ENCODE peak calls at places on chromosomes 13 and 19, in ten cellular contexts. One of them, this sample, is unnamed.

GRCh38 chr19:4350726-4351125 is 7.4 kb downstream of the MPND start:
- DNase-seq in activated CD4-positive, alpha-beta T cell treated with anti-CD3 and anti-CD28 coated beads, Interleukin-2, amount 50 U/mL, for 4 hours: no peak
- DNase-seq in naive B cell: no peak
- DNase-seq in Daoy: no peak
- DNase-seq in NCI-H1930: no peak
- DNase-seq in GM03348: no peak
- DNase-seq in activated T-helper 1 cell treated with anti-CD3 and anti-CD28 coated beads, Interleukin-12 subunit alpha, Interleukin-12 subunit beta, Interleukin-2, Interleukin-4 antibody, amounts not matched to agents 30 ng/mL and 10 ng/mL and 1 ng/mL, durations not matched to agents 14 hours and 24 hours and 36 hours: no peak
- DNase-seq in uterus: no peak
- DNase-seq in activated CD4-positive, alpha-beta memory T cell treated with anti-CD3 and anti-CD28 coated beads for 36 hours: no peak
- DNase-seq in GM19239: no peak
- DNase-seq in this sample: no peak

GRCh38 chr13:78875792-78876580 is 217.0 kb upstream of the OBI1 start:
- DNase-seq in GM19239: peak
- DNase-seq in GM03348: no peak
- DNase-seq in activated CD4-positive, alpha-beta T cell treated with anti-CD3 and anti-CD28 coated beads, Interleukin-2, amount 50 U/mL, for 4 hours: no peak
- DNase-seq in uterus: no peak
- DNase-seq in naive B cell: no peak
- DNase-seq in NCI-H1930: no peak
- DNase-seq in activated T-helper 1 cell treated with anti-CD3 and anti-CD28 coated beads, Interleukin-12 subunit alpha, Interleukin-12 subunit beta, Interleukin-2, Interleukin-4 antibody, amounts not matched to agents 30 ng/mL and 10 ng/mL and 1 ng/mL, durations not matched to agents 14 hours and 24 hours and 36 hours: no peak
- DNase-seq in activated CD4-positive, alpha-beta memory T cell treated with anti-CD3 and anti-CD28 coated beads for 36 hours: peak
- DNase-seq in Daoy: peak
- DNase-seq in this sample: peak

GRCh38 chr19:6947745-6948144 is 60.4 kb downstream of the ADGRE1 start:
- DNase-seq in activated CD4-positive, alpha-beta memory T cell treated with anti-CD3 and anti-CD28 coated beads for 36 hours: peak
- DNase-seq in GM19239: peak
- DNase-seq in uterus: no peak
- DNase-seq in naive B cell: no peak
- DNase-seq in GM03348: peak
- DNase-seq in activated T-helper 1 cell treated with anti-CD3 and anti-CD28 coated beads, Interleukin-12 subunit alpha, Interleukin-12 subunit beta, Interleukin-2, Interleukin-4 antibody, amounts not matched to agents 30 ng/mL and 10 ng/mL and 1 ng/mL, durations not matched to agents 14 hours and 24 hours and 36 hours: peak
- DNase-seq in NCI-H1930: no peak
- DNase-seq in Daoy: peak
- DNase-seq in activated CD4-positive, alpha-beta T cell treated with anti-CD3 and anti-CD28 coated beads, Interleukin-2, amount 50 U/mL, for 4 hours: no peak
- DNase-seq in this sample: peak

GRCh38 chr19:55632463-55632834 is 8.1 kb upstream of the ZNF784 start:
- DNase-seq in GM03348: peak
- DNase-seq in activated CD4-positive, alpha-beta memory T cell treated with anti-CD3 and anti-CD28 coated beads for 36 hours: peak
- DNase-seq in activated CD4-positive, alpha-beta T cell treated with anti-CD3 and anti-CD28 coated beads, Interleukin-2, amount 50 U/mL, for 4 hours: peak
- DNase-seq in GM19239: no peak
- DNase-seq in NCI-H1930: peak
- DNase-seq in naive B cell: peak
- DNase-seq in Daoy: peak
- DNase-seq in activated T-helper 1 cell treated with anti-CD3 and anti-CD28 coated beads, Interleukin-12 subunit alpha, Interleukin-12 subunit beta, Interleukin-2, Interleukin-4 antibody, amounts not matched to agents 30 ng/mL and 10 ng/mL and 1 ng/mL, durations not matched to agents 14 hours and 24 hours and 36 hours: peak
- DNase-seq in uterus: peak
- DNase-seq in this sample: peak

GRCh38 chr19:35140898-35141626 is 2.0 kb upstream of the FXYD7 start:
- DNase-seq in activated CD4-positive, alpha-beta T cell treated with anti-CD3 and anti-CD28 coated beads, Interleukin-2, amount 50 U/mL, for 4 hours: peak
- DNase-seq in naive B cell: peak
- DNase-seq in NCI-H1930: peak
- DNase-seq in GM19239: peak
- DNase-seq in activated T-helper 1 cell treated with anti-CD3 and anti-CD28 coated beads, Interleukin-12 subunit alpha, Interleukin-12 subunit beta, Interleukin-2, Interleukin-4 antibody, amounts not matched to agents 30 ng/mL and 10 ng/mL and 1 ng/mL, durations not matched to agents 14 hours and 24 hours and 36 hours: peak
- DNase-seq in uterus: peak
- DNase-seq in Daoy: peak
- DNase-seq in GM03348: peak
- DNase-seq in activated CD4-positive, alpha-beta memory T cell treated with anti-CD3 and anti-CD28 coated beads for 36 hours: peak
- DNase-seq in this sample: peak

GRCh38 chr13:113649212-113649611 is 8.8 kb downstream of the ATP4B start:
- DNase-seq in NCI-H1930: no peak
- DNase-seq in GM03348: no peak
- DNase-seq in GM19239: no peak
- DNase-seq in activated T-helper 1 cell treated with anti-CD3 and anti-CD28 coated beads, Interleukin-12 subunit alpha, Interleukin-12 subunit beta, Interleukin-2, Interleukin-4 antibody, amounts not matched to agents 30 ng/mL and 10 ng/mL and 1 ng/mL, durations not matched to agents 14 hours and 24 hours and 36 hours: no peak
- DNase-seq in uterus: peak
- DNase-seq in activated CD4-positive, alpha-beta T cell treated with anti-CD3 and anti-CD28 coated beads, Interleukin-2, amount 50 U/mL, for 4 hours: no peak
- DNase-seq in naive B cell: no peak
- DNase-seq in Daoy: no peak
- DNase-seq in activated CD4-positive, alpha-beta memory T cell treated with anti-CD3 and anti-CD28 coated beads for 36 hours: no peak
- DNase-seq in this sample: no peak

GRCh38 chr13:79295906-79296564 is 110.0 kb downstream of the RBM26 start:
- DNase-seq in activated CD4-positive, alpha-beta memory T cell treated with anti-CD3 and anti-CD28 coated beads for 36 hours: no peak
- DNase-seq in naive B cell: no peak
- DNase-seq in NCI-H1930: no peak
- DNase-seq in uterus: no peak
- DNase-seq in activated CD4-positive, alpha-beta T cell treated with anti-CD3 and anti-CD28 coated beads, Interleukin-2, amount 50 U/mL, for 4 hours: no peak
- DNase-seq in GM19239: no peak
- DNase-seq in activated T-helper 1 cell treated with anti-CD3 and anti-CD28 coated beads, Interleukin-12 subunit alpha, Interleukin-12 subunit beta, Interleukin-2, Interleukin-4 antibody, amounts not matched to agents 30 ng/mL and 10 ng/mL and 1 ng/mL, durations not matched to agents 14 hours and 24 hours and 36 hours: no peak
- DNase-seq in Daoy: peak
- DNase-seq in GM03348: no peak
- DNase-seq in this sample: no peak

GRCh38 chr19:1651061-1651547 is 1.3 kb downstream of the TCF3 start:
- DNase-seq in GM19239: no peak
- DNase-seq in Daoy: no peak
- DNase-seq in activated T-helper 1 cell treated with anti-CD3 and anti-CD28 coated beads, Interleukin-12 subunit alpha, Interleukin-12 subunit beta, Interleukin-2, Interleukin-4 antibody, amounts not matched to agents 30 ng/mL and 10 ng/mL and 1 ng/mL, durations not matched to agents 14 hours and 24 hours and 36 hours: peak
- DNase-seq in activated CD4-positive, alpha-beta memory T cell treated with anti-CD3 and anti-CD28 coated beads for 36 hours: peak
- DNase-seq in activated CD4-positive, alpha-beta T cell treated with anti-CD3 and anti-CD28 coated beads, Interleukin-2, amount 50 U/mL, for 4 hours: peak
- DNase-seq in naive B cell: peak
- DNase-seq in uterus: no peak
- DNase-seq in NCI-H1930: no peak
- DNase-seq in GM03348: peak
- DNase-seq in this sample: peak

GRCh38 chr19:49064768-49065611 is at the start of gene NTF4:
- DNase-seq in uterus: no peak
- DNase-seq in naive B cell: no peak
- DNase-seq in activated T-helper 1 cell treated with anti-CD3 and anti-CD28 coated beads, Interleukin-12 subunit alpha, Interleukin-12 subunit beta, Interleukin-2, Interleukin-4 antibody, amounts not matched to agents 30 ng/mL and 10 ng/mL and 1 ng/mL, durations not matched to agents 14 hours and 24 hours and 36 hours: no peak
- DNase-seq in activated CD4-positive, alpha-beta T cell treated with anti-CD3 and anti-CD28 coated beads, Interleukin-2, amount 50 U/mL, for 4 hours: no peak
- DNase-seq in activated CD4-positive, alpha-beta memory T cell treated with anti-CD3 and anti-CD28 coated beads for 36 hours: no peak
- DNase-seq in GM03348: peak
- DNase-seq in Daoy: peak
- DNase-seq in GM19239: no peak
- DNase-seq in NCI-H1930: peak
- DNase-seq in this sample: no peak

GRCh38 chr19:12970070-12970820 is 869 bp downstream of the DAND5 start:
- DNase-seq in Daoy: no peak
- DNase-seq in GM19239: no peak
- DNase-seq in activated CD4-positive, alpha-beta T cell treated with anti-CD3 and anti-CD28 coated beads, Interleukin-2, amount 50 U/mL, for 4 hours: no peak
- DNase-seq in activated CD4-positive, alpha-beta memory T cell treated with anti-CD3 and anti-CD28 coated beads for 36 hours: no peak
- DNase-seq in NCI-H1930: no peak
- DNase-seq in GM03348: no peak
- DNase-seq in uterus: no peak
- DNase-seq in naive B cell: no peak
- DNase-seq in activated T-helper 1 cell treated with anti-CD3 and anti-CD28 coated beads, Interleukin-12 subunit alpha, Interleukin-12 subunit beta, Interleukin-2, Interleukin-4 antibody, amounts not matched to agents 30 ng/mL and 10 ng/mL and 1 ng/mL, durations not matched to agents 14 hours and 24 hours and 36 hours: no peak
- DNase-seq in this sample: no peak

GRCh38 chr13:94065741-94066140 is 413.7 kb downstream of the DCT start:
- DNase-seq in activated T-helper 1 cell treated with anti-CD3 and anti-CD28 coated beads, Interleukin-12 subunit alpha, Interleukin-12 subunit beta, Interleukin-2, Interleukin-4 antibody, amounts not matched to agents 30 ng/mL and 10 ng/mL and 1 ng/mL, durations not matched to agents 14 hours and 24 hours and 36 hours: no peak
- DNase-seq in activated CD4-positive, alpha-beta memory T cell treated with anti-CD3 and anti-CD28 coated beads for 36 hours: no peak
- DNase-seq in naive B cell: no peak
- DNase-seq in NCI-H1930: no peak
- DNase-seq in GM19239: no peak
- DNase-seq in GM03348: peak
- DNase-seq in activated CD4-positive, alpha-beta T cell treated with anti-CD3 and anti-CD28 coated beads, Interleukin-2, amount 50 U/mL, for 4 hours: no peak
- DNase-seq in uterus: no peak
- DNase-seq in Daoy: no peak
- DNase-seq in this sample: no peak

GRCh38 chr13:112101360-112101930 is 34.5 kb downstream of the SOX1 start:
- DNase-seq in activated T-helper 1 cell treated with anti-CD3 and anti-CD28 coated beads, Interleukin-12 subunit alpha, Interleukin-12 subunit beta, Interleukin-2, Interleukin-4 antibody, amounts not matched to agents 30 ng/mL and 10 ng/mL and 1 ng/mL, durations not matched to agents 14 hours and 24 hours and 36 hours: no peak
- DNase-seq in activated CD4-positive, alpha-beta memory T cell treated with anti-CD3 and anti-CD28 coated beads for 36 hours: no peak
- DNase-seq in Daoy: no peak
- DNase-seq in naive B cell: no peak
- DNase-seq in activated CD4-positive, alpha-beta T cell treated with anti-CD3 and anti-CD28 coated beads, Interleukin-2, amount 50 U/mL, for 4 hours: no peak
- DNase-seq in GM19239: no peak
- DNase-seq in GM03348: no peak
- DNase-seq in NCI-H1930: no peak
- DNase-seq in uterus: no peak
- DNase-seq in this sample: no peak

GRCh38 chr19:56119585-56119978 is 1.5 kb downstream of the ZNF787 start:
- DNase-seq in GM19239: no peak
- DNase-seq in activated CD4-positive, alpha-beta memory T cell treated with anti-CD3 and anti-CD28 coated beads for 36 hours: no peak
- DNase-seq in naive B cell: no peak
- DNase-seq in activated CD4-positive, alpha-beta T cell treated with anti-CD3 and anti-CD28 coated beads, Interleukin-2, amount 50 U/mL, for 4 hours: no peak
- DNase-seq in uterus: no peak
- DNase-seq in NCI-H1930: no peak
- DNase-seq in activated T-helper 1 cell treated with anti-CD3 and anti-CD28 coated beads, Interleukin-12 subunit alpha, Interleukin-12 subunit beta, Interleukin-2, Interleukin-4 antibody, amounts not matched to agents 30 ng/mL and 10 ng/mL and 1 ng/mL, durations not matched to agents 14 hours and 24 hours and 36 hours: no peak
- DNase-seq in Daoy: peak
- DNase-seq in GM03348: peak
- DNase-seq in this sample: no peak

GRCh38 chr13:73966331-73966730 is 167.9 kb downstream of the KLF12 start:
- DNase-seq in naive B cell: no peak
- DNase-seq in Daoy: no peak
- DNase-seq in activated CD4-positive, alpha-beta T cell treated with anti-CD3 and anti-CD28 coated beads, Interleukin-2, amount 50 U/mL, for 4 hours: no peak
- DNase-seq in activated CD4-positive, alpha-beta memory T cell treated with anti-CD3 and anti-CD28 coated beads for 36 hours: no peak
- DNase-seq in GM19239: no peak
- DNase-seq in uterus: no peak
- DNase-seq in NCI-H1930: no peak
- DNase-seq in GM03348: no peak
- DNase-seq in activated T-helper 1 cell treated with anti-CD3 and anti-CD28 coated beads, Interleukin-12 subunit alpha, Interleukin-12 subunit beta, Interleukin-2, Interleukin-4 antibody, amounts not matched to agents 30 ng/mL and 10 ng/mL and 1 ng/mL, durations not matched to agents 14 hours and 24 hours and 36 hours: no peak
- DNase-seq in this sample: no peak

GRCh38 chr19:29893606-29894284 is 48.3 kb upstream of the URI1 start:
- DNase-seq in uterus: no peak
- DNase-seq in NCI-H1930: no peak
- DNase-seq in Daoy: no peak
- DNase-seq in activated CD4-positive, alpha-beta memory T cell treated with anti-CD3 and anti-CD28 coated beads for 36 hours: no peak
- DNase-seq in GM03348: no peak
- DNase-seq in GM19239: no peak
- DNase-seq in naive B cell: no peak
- DNase-seq in activated CD4-positive, alpha-beta T cell treated with anti-CD3 and anti-CD28 coated beads, Interleukin-2, amount 50 U/mL, for 4 hours: no peak
- DNase-seq in activated T-helper 1 cell treated with anti-CD3 and anti-CD28 coated beads, Interleukin-12 subunit alpha, Interleukin-12 subunit beta, Interleukin-2, Interleukin-4 antibody, amounts not matched to agents 30 ng/mL and 10 ng/mL and 1 ng/mL, durations not matched to agents 14 hours and 24 hours and 36 hours: no peak
- DNase-seq in this sample: no peak

GRCh38 chr13:43905435-43906031 is 25.8 kb downstream of the LACC1 start:
- DNase-seq in activated CD4-positive, alpha-beta memory T cell treated with anti-CD3 and anti-CD28 coated beads for 36 hours: peak
- DNase-seq in activated CD4-positive, alpha-beta T cell treated with anti-CD3 and anti-CD28 coated beads, Interleukin-2, amount 50 U/mL, for 4 hours: no peak
- DNase-seq in GM03348: peak
- DNase-seq in naive B cell: peak
- DNase-seq in uterus: peak
- DNase-seq in activated T-helper 1 cell treated with anti-CD3 and anti-CD28 coated beads, Interleukin-12 subunit alpha, Interleukin-12 subunit beta, Interleukin-2, Interleukin-4 antibody, amounts not matched to agents 30 ng/mL and 10 ng/mL and 1 ng/mL, durations not matched to agents 14 hours and 24 hours and 36 hours: peak
- DNase-seq in NCI-H1930: peak
- DNase-seq in Daoy: peak
- DNase-seq in GM19239: peak
- DNase-seq in this sample: peak

GRCh38 chr19:50046649-50047503 is 21.1 kb downstream of the ZNF473 start:
- DNase-seq in NCI-H1930: no peak
- DNase-seq in GM19239: no peak
- DNase-seq in naive B cell: no peak
- DNase-seq in Daoy: peak
- DNase-seq in GM03348: no peak
- DNase-seq in activated CD4-positive, alpha-beta memory T cell treated with anti-CD3 and anti-CD28 coated beads for 36 hours: peak
- DNase-seq in uterus: peak
- DNase-seq in activated CD4-positive, alpha-beta T cell treated with anti-CD3 and anti-CD28 coated beads, Interleukin-2, amount 50 U/mL, for 4 hours: peak
- DNase-seq in activated T-helper 1 cell treated with anti-CD3 and anti-CD28 coated beads, Interleukin-12 subunit alpha, Interleukin-12 subunit beta, Interleukin-2, Interleukin-4 antibody, amounts not matched to agents 30 ng/mL and 10 ng/mL and 1 ng/mL, durations not matched to agents 14 hours and 24 hours and 36 hours: no peak
- DNase-seq in this sample: peak

GRCh38 chr19:41452584-41453275 is 9.8 kb downstream of the ERICH4 start:
- DNase-seq in activated CD4-positive, alpha-beta memory T cell treated with anti-CD3 and anti-CD28 coated beads for 36 hours: no peak
- DNase-seq in GM03348: no peak
- DNase-seq in uterus: no peak
- DNase-seq in GM19239: no peak
- DNase-seq in Daoy: no peak
- DNase-seq in activated CD4-positive, alpha-beta T cell treated with anti-CD3 and anti-CD28 coated beads, Interleukin-2, amount 50 U/mL, for 4 hours: no peak
- DNase-seq in activated T-helper 1 cell treated with anti-CD3 and anti-CD28 coated beads, Interleukin-12 subunit alpha, Interleukin-12 subunit beta, Interleukin-2, Interleukin-4 antibody, amounts not matched to agents 30 ng/mL and 10 ng/mL and 1 ng/mL, durations not matched to agents 14 hours and 24 hours and 36 hours: no peak
- DNase-seq in naive B cell: no peak
- DNase-seq in NCI-H1930: no peak
- DNase-seq in this sample: no peak

GRCh38 chr13:48156466-48156865 is 61.6 kb upstream of the MED4 start:
- DNase-seq in activated T-helper 1 cell treated with anti-CD3 and anti-CD28 coated beads, Interleukin-12 subunit alpha, Interleukin-12 subunit beta, Interleukin-2, Interleukin-4 antibody, amounts not matched to agents 30 ng/mL and 10 ng/mL and 1 ng/mL, durations not matched to agents 14 hours and 24 hours and 36 hours: peak
- DNase-seq in Daoy: peak
- DNase-seq in uterus: no peak
- DNase-seq in naive B cell: peak
- DNase-seq in activated CD4-positive, alpha-beta T cell treated with anti-CD3 and anti-CD28 coated beads, Interleukin-2, amount 50 U/mL, for 4 hours: peak
- DNase-seq in NCI-H1930: no peak
- DNase-seq in activated CD4-positive, alpha-beta memory T cell treated with anti-CD3 and anti-CD28 coated beads for 36 hours: peak
- DNase-seq in GM03348: no peak
- DNase-seq in GM19239: no peak
- DNase-seq in this sample: peak

GRCh38 chr19:45011959-45012358 is 10.7 kb downstream of the RELB start:
- DNase-seq in GM19239: no peak
- DNase-seq in activated CD4-positive, alpha-beta memory T cell treated with anti-CD3 and anti-CD28 coated beads for 36 hours: no peak
- DNase-seq in uterus: no peak
- DNase-seq in GM03348: no peak
- DNase-seq in activated T-helper 1 cell treated with anti-CD3 and anti-CD28 coated beads, Interleukin-12 subunit alpha, Interleukin-12 subunit beta, Interleukin-2, Interleukin-4 antibody, amounts not matched to agents 30 ng/mL and 10 ng/mL and 1 ng/mL, durations not matched to agents 14 hours and 24 hours and 36 hours: no peak
- DNase-seq in activated CD4-positive, alpha-beta T cell treated with anti-CD3 and anti-CD28 coated beads, Interleukin-2, amount 50 U/mL, for 4 hours: no peak
- DNase-seq in NCI-H1930: no peak
- DNase-seq in naive B cell: no peak
- DNase-seq in Daoy: no peak
- DNase-seq in this sample: no peak

GRCh38 chr13:95641961-95642621 is 2.4 kb downstream of the DZIP1 start:
- DNase-seq in GM03348: peak
- DNase-seq in NCI-H1930: no peak
- DNase-seq in activated T-helper 1 cell treated with anti-CD3 and anti-CD28 coated beads, Interleukin-12 subunit alpha, Interleukin-12 subunit beta, Interleukin-2, Interleukin-4 antibody, amounts not matched to agents 30 ng/mL and 10 ng/mL and 1 ng/mL, durations not matched to agents 14 hours and 24 hours and 36 hours: no peak
- DNase-seq in uterus: peak
- DNase-seq in GM19239: no peak
- DNase-seq in activated CD4-positive, alpha-beta T cell treated with anti-CD3 and anti-CD28 coated beads, Interleukin-2, amount 50 U/mL, for 4 hours: no peak
- DNase-seq in activated CD4-positive, alpha-beta memory T cell treated with anti-CD3 and anti-CD28 coated beads for 36 hours: no peak
- DNase-seq in naive B cell: no peak
- DNase-seq in Daoy: no peak
- DNase-seq in this sample: no peak

GRCh38 chr19:53864308-53864836 is 3.3 kb upstream of the MYADM start:
- DNase-seq in activated CD4-positive, alpha-beta T cell treated with anti-CD3 and anti-CD28 coated beads, Interleukin-2, amount 50 U/mL, for 4 hours: no peak
- DNase-seq in uterus: no peak
- DNase-seq in GM03348: no peak
- DNase-seq in activated T-helper 1 cell treated with anti-CD3 and anti-CD28 coated beads, Interleukin-12 subunit alpha, Interleukin-12 subunit beta, Interleukin-2, Interleukin-4 antibody, amounts not matched to agents 30 ng/mL and 10 ng/mL and 1 ng/mL, durations not matched to agents 14 hours and 24 hours and 36 hours: no peak
- DNase-seq in activated CD4-positive, alpha-beta memory T cell treated with anti-CD3 and anti-CD28 coated beads for 36 hours: no peak
- DNase-seq in naive B cell: no peak
- DNase-seq in GM19239: no peak
- DNase-seq in Daoy: no peak
- DNase-seq in NCI-H1930: no peak
- DNase-seq in this sample: no peak

GRCh38 chr13:111335263-111335662 is 14.8 kb downstream of the TEX29 start:
- DNase-seq in activated CD4-positive, alpha-beta memory T cell treated with anti-CD3 and anti-CD28 coated beads for 36 hours: no peak
- DNase-seq in GM03348: peak
- DNase-seq in activated CD4-positive, alpha-beta T cell treated with anti-CD3 and anti-CD28 coated beads, Interleukin-2, amount 50 U/mL, for 4 hours: no peak
- DNase-seq in Daoy: no peak
- DNase-seq in GM19239: no peak
- DNase-seq in uterus: no peak
- DNase-seq in naive B cell: no peak
- DNase-seq in NCI-H1930: no peak
- DNase-seq in activated T-helper 1 cell treated with anti-CD3 and anti-CD28 coated beads, Interleukin-12 subunit alpha, Interleukin-12 subunit beta, Interleukin-2, Interleukin-4 antibody, amounts not matched to agents 30 ng/mL and 10 ng/mL and 1 ng/mL, durations not matched to agents 14 hours and 24 hours and 36 hours: no peak
- DNase-seq in this sample: no peak

GRCh38 chr13:71808708-71809107 is 58.3 kb downstream of the DACH1 start:
- DNase-seq in naive B cell: no peak
- DNase-seq in activated CD4-positive, alpha-beta T cell treated with anti-CD3 and anti-CD28 coated beads, Interleukin-2, amount 50 U/mL, for 4 hours: no peak
- DNase-seq in GM03348: no peak
- DNase-seq in NCI-H1930: no peak
- DNase-seq in Daoy: no peak
- DNase-seq in activated T-helper 1 cell treated with anti-CD3 and anti-CD28 coated beads, Interleukin-12 subunit alpha, Interleukin-12 subunit beta, Interleukin-2, Interleukin-4 antibody, amounts not matched to agents 30 ng/mL and 10 ng/mL and 1 ng/mL, durations not matched to agents 14 hours and 24 hours and 36 hours: no peak
- DNase-seq in uterus: no peak
- DNase-seq in activated CD4-positive, alpha-beta memory T cell treated with anti-CD3 and anti-CD28 coated beads for 36 hours: no peak
- DNase-seq in GM19239: no peak
- DNase-seq in this sample: no peak

GRCh38 chr19:15249912-15250634 is 17.8 kb upstream of the EPHX3 start:
- DNase-seq in activated T-helper 1 cell treated with anti-CD3 and anti-CD28 coated beads, Interleukin-12 subunit alpha, Interleukin-12 subunit beta, Interleukin-2, Interleukin-4 antibody, amounts not matched to agents 30 ng/mL and 10 ng/mL and 1 ng/mL, durations not matched to agents 14 hours and 24 hours and 36 hours: no peak
- DNase-seq in activated CD4-positive, alpha-beta memory T cell treated with anti-CD3 and anti-CD28 coated beads for 36 hours: no peak
- DNase-seq in GM03348: peak
- DNase-seq in NCI-H1930: no peak
- DNase-seq in uterus: peak
- DNase-seq in GM19239: no peak
- DNase-seq in activated CD4-positive, alpha-beta T cell treated with anti-CD3 and anti-CD28 coated beads, Interleukin-2, amount 50 U/mL, for 4 hours: no peak
- DNase-seq in Daoy: peak
- DNase-seq in naive B cell: no peak
- DNase-seq in this sample: no peak

GRCh38 chr13:112106467-112107141 is 39.7 kb downstream of the SOX1 start:
- DNase-seq in GM03348: no peak
- DNase-seq in activated CD4-positive, alpha-beta T cell treated with anti-CD3 and anti-CD28 coated beads, Interleukin-2, amount 50 U/mL, for 4 hours: no peak
- DNase-seq in NCI-H1930: no peak
- DNase-seq in uterus: no peak
- DNase-seq in Daoy: no peak
- DNase-seq in activated CD4-positive, alpha-beta memory T cell treated with anti-CD3 and anti-CD28 coated beads for 36 hours: no peak
- DNase-seq in GM19239: no peak
- DNase-seq in activated T-helper 1 cell treated with anti-CD3 and anti-CD28 coated beads, Interleukin-12 subunit alpha, Interleukin-12 subunit beta, Interleukin-2, Interleukin-4 antibody, amounts not matched to agents 30 ng/mL and 10 ng/mL and 1 ng/mL, durations not matched to agents 14 hours and 24 hours and 36 hours: no peak
- DNase-seq in naive B cell: no peak
- DNase-seq in this sample: no peak

GRCh38 chr19:29620931-29621351 is 14.9 kb downstream of the POP4 start:
- DNase-seq in naive B cell: no peak
- DNase-seq in uterus: no peak
- DNase-seq in GM03348: no peak
- DNase-seq in activated CD4-positive, alpha-beta memory T cell treated with anti-CD3 and anti-CD28 coated beads for 36 hours: peak
- DNase-seq in activated T-helper 1 cell treated with anti-CD3 and anti-CD28 coated beads, Interleukin-12 subunit alpha, Interleukin-12 subunit beta, Interleukin-2, Interleukin-4 antibody, amounts not matched to agents 30 ng/mL and 10 ng/mL and 1 ng/mL, durations not matched to agents 14 hours and 24 hours and 36 hours: peak
- DNase-seq in activated CD4-positive, alpha-beta T cell treated with anti-CD3 and anti-CD28 coated beads, Interleukin-2, amount 50 U/mL, for 4 hours: no peak
- DNase-seq in NCI-H1930: no peak
- DNase-seq in GM19239: no peak
- DNase-seq in Daoy: no peak
- DNase-seq in this sample: peak

GRCh38 chr19:17775991-17776803 is 18.7 kb upstream of the B3GNT3 start:
- DNase-seq in activated CD4-positive, alpha-beta T cell treated with anti-CD3 and anti-CD28 coated beads, Interleukin-2, amount 50 U/mL, for 4 hours: no peak
- DNase-seq in GM19239: peak
- DNase-seq in naive B cell: peak
- DNase-seq in Daoy: peak
- DNase-seq in activated CD4-positive, alpha-beta memory T cell treated with anti-CD3 and anti-CD28 coated beads for 36 hours: no peak
- DNase-seq in uterus: no peak
- DNase-seq in GM03348: peak
- DNase-seq in activated T-helper 1 cell treated with anti-CD3 and anti-CD28 coated beads, Interleukin-12 subunit alpha, Interleukin-12 subunit beta, Interleukin-2, Interleukin-4 antibody, amounts not matched to agents 30 ng/mL and 10 ng/mL and 1 ng/mL, durations not matched to agents 14 hours and 24 hours and 36 hours: no peak
- DNase-seq in NCI-H1930: no peak
- DNase-seq in this sample: no peak